ENCODE peak calls at places on chromosome 22, in eight cellular contexts. T is EL; A is T-cell; N is CD8-positive, alpha-beta T cell; I is Kasumi-1; G is GM12891; B is iPS-NIHi11; U is HCEC 1CT. M is an unnamed sample.
A peak's percentile ranks its signal among the peaks of the same experiment; 100 is the strongest.

GRCh38 chr22:33635766-33636165 is 284.5 kb downstream of the LARGE1 start:
- DNase-seq in B (no peak), U (no peak), A (no peak), I (no peak), N (no peak), T (no peak), G (no peak), M (no peak)

GRCh38 chr22:42799462-42800405 is 57.3 kb downstream of the ARFGAP3 start:
- DNase-seq in U (no peak), N (no peak), B (peak; percentile 58), A (no peak), I (no peak), G (no peak), T (no peak), M (peak; percentile 17)

GRCh38 chr22:47198801-47199251 is 436.4 kb downstream of the TBC1D22A start:
- DNase-seq in B (no peak), T (no peak), A (no peak), U (no peak), I (no peak), G (no peak), N (no peak), M (no peak)

GRCh38 chr22:21611210-21611977 is 18.4 kb downstream of the YDJC start:
- DNase-seq in U (no peak), N (no peak), I (no peak), G (no peak), A (no peak), B (no peak), T (no peak), M (no peak)

GRCh38 chr22:50049299-50050195 is 8.6 kb downstream of the TTLL8 start:
- DNase-seq in N (no peak), B (no peak), G (no peak), A (no peak), U (no peak), I (no peak), T (no peak), M (no peak)

GRCh38 chr22:30833328-30833727 is 135.2 kb downstream of the MORC2 start:
- DNase-seq in G (no peak), I (no peak), T (no peak), N (no peak), B (no peak), U (no peak), A (no peak), M (no peak)

GRCh38 chr22:43424201-43424600 is 12.4 kb downstream of the MPPED1 start:
- DNase-seq in U (no peak), T (no peak), I (no peak), B (no peak), G (no peak), N (no peak), A (no peak), M (no peak)

GRCh38 chr22:47236718-47237117 is 474.3 kb downstream of the TBC1D22A start:
- DNase-seq in I (no peak), B (no peak), U (no peak), G (no peak), N (no peak), T (no peak), A (no peak), M (no peak)

GRCh38 chr22:24994070-24994763 is 41.7 kb downstream of the KIAA1671 start:
- DNase-seq in T (peak; percentile 25), A (no peak), G (no peak), U (no peak), B (peak; percentile 74), I (no peak), N (no peak), M (peak; percentile 91)

GRCh38 chr22:49269928-49270327 is 557.7 kb downstream of the BRD1 start:
- DNase-seq in B (peak; percentile 47), T (no peak), U (no peak), I (no peak), A (no peak), N (no peak), G (no peak), M (no peak)

GRCh38 chr22:23180301-23180892 is at the start of gene BCR:
- DNase-seq in N (peak; percentile 48), A (peak; percentile 66), T (peak; percentile 68), I (peak; percentile 43), B (peak; percentile 87), U (peak; percentile 61), G (peak; percentile 87), M (peak; percentile 70)

GRCh38 chr22:17998913-17999312 is 25.4 kb downstream of the MICAL3 start:
- DNase-seq in T (no peak), N (no peak), B (no peak), I (no peak), G (no peak), A (no peak), U (no peak), M (no peak)

GRCh38 chr22:20807315-20807752 is 33.4 kb downstream of the SERPIND1 start:
- DNase-seq in B (no peak), A (no peak), G (no peak), N (no peak), U (peak; percentile 96), I (no peak), T (peak; percentile 97), M (peak; percentile 79)

GRCh38 chr22:32707971-32708370 is 93.5 kb upstream of the TIMP3 start:
- DNase-seq in I (no peak), T (peak; percentile 50), G (no peak), A (no peak), N (no peak), U (no peak), B (no peak), M (no peak)

GRCh38 chr22:27110985-27111451 is 453.6 kb downstream of the MIAT start:
- DNase-seq in I (no peak), U (no peak), N (no peak), B (peak; percentile 48), A (no peak), T (peak; percentile 82), G (no peak), M (no peak)

GRCh38 chr22:44472583-44472982 is 25.4 kb downstream of the RTL6 start:
- DNase-seq in U (no peak), A (no peak), N (no peak), B (no peak), I (no peak), G (no peak), T (no peak), M (no peak)

GRCh38 chr22:35580351-35581022 is 36.6 kb downstream of the MB start:
- DNase-seq in T (no peak), G (no peak), N (no peak), B (no peak), A (no peak), I (no peak), U (no peak), M (no peak)

GRCh38 chr22:50276143-50276542 is 6.0 kb upstream of the MAPK11 start:
- DNase-seq in A (peak; percentile 32), I (no peak), B (peak; percentile 69), N (no peak), T (no peak), U (no peak), G (peak; percentile 89), M (no peak)

GRCh38 chr22:44567846-44568493 is 69.9 kb upstream of the RTL6 start:
- DNase-seq in G (no peak), U (peak; percentile 22), I (no peak), T (peak; percentile 53), B (no peak), N (peak; percentile 28), A (peak; percentile 30), M (peak; percentile 68)

GRCh38 chr22:31734512-31734911 is 15.4 kb downstream of the PRR14L start:
- DNase-seq in G (no peak), I (no peak), A (no peak), T (peak; percentile 88), U (peak; percentile 84), N (no peak), B (no peak), M (peak; percentile 54)

GRCh38 chr22:40183029-40183581 is 5.4 kb downstream of the TNRC6B start:
- DNase-seq in N (no peak), U (peak; percentile 65), G (no peak), I (peak; percentile 73), T (peak; percentile 91), A (no peak), B (no peak), M (peak; percentile 28)

GRCh38 chr22:43988960-43989359 is 33.7 kb downstream of the SAMM50 start:
- DNase-seq in T (no peak), A (no peak), N (no peak), G (no peak), U (no peak), I (no peak), B (no peak), M (no peak)

M was measured in MCF 10A.